ENCODE peak calls at places on chromosomes 13 and 19, in four cellular contexts. U is H1, X is A549, W is HepG2. Y is an unnamed sample.

GRCh38 chr13:39913928-39914327 is 258.5 kb downstream of the COG6 start:
- DNase-seq in U (no peak), W (no peak), X (no peak), Y (no peak)

GRCh38 chr19:15379996-15380647 is 535 bp upstream of the AKAP8 start:
- DNase-seq in X (peak), U (peak), W (peak), Y (peak)

GRCh38 chr19:29271911-29272310 is 59.0 kb upstream of the UQCRFS1 start:
- DNase-seq in U (no peak), W (no peak), X (no peak), Y (no peak)

GRCh38 chr13:79681069-79681468 is 200.1 kb downstream of the NDFIP2 start:
- DNase-seq in W (no peak), U (no peak), X (no peak), Y (no peak)

GRCh38 chr19:30780032-30780431 is 407.8 kb downstream of the ZNF536 start:
- DNase-seq in X (no peak), W (no peak), U (no peak), Y (no peak)

GRCh38 chr19:33214621-33215020 is 11.0 kb downstream of the SLC7A10 start:
- DNase-seq in W (peak), U (no peak), X (peak), Y (peak)

GRCh38 chr13:76769238-76769859 is 116.9 kb downstream of the KCTD12 start:
- DNase-seq in U (no peak), X (no peak), W (no peak), Y (no peak)

GRCh38 chr19:35963514-35963913 is 27.3 kb downstream of the LRFN3 start:
- DNase-seq in X (peak), W (peak), U (peak), Y (peak)

GRCh38 chr13:38255600-38255999 is 94.1 kb upstream of the UFM1 start:
- DNase-seq in U (no peak), X (no peak), W (no peak), Y (no peak)

GRCh38 chr19:19847781-19848180 is 17.9 kb upstream of the ZNF253 start:
- DNase-seq in W (no peak), X (no peak), U (no peak), Y (no peak)

GRCh38 chr13:91785435-91786137 is 387.2 kb downstream of the GPC5 start:
- DNase-seq in U (no peak), X (no peak), W (no peak), Y (no peak)

GRCh38 chr13:90918551-90918950 is 428.9 kb upstream of the MIR17HG start:
- DNase-seq in U (no peak), X (no peak), W (no peak), Y (no peak)

GRCh38 chr19:28737021-28737525 is 475.9 kb downstream of the UQCRFS1 start:
- DNase-seq in U (no peak), X (no peak), W (peak), Y (peak)

GRCh38 chr13:80630685-80631121 is 289.8 kb upstream of the SPRY2 start:
- DNase-seq in W (no peak), U (no peak), X (no peak), Y (no peak)

GRCh38 chr19:33418461-33418860 is 45.0 kb downstream of the CEBPG start:
- DNase-seq in U (no peak), X (no peak), W (no peak), Y (no peak)

GRCh38 chr13:111005808-111006494 is 91.1 kb upstream of the ANKRD10 start:
- DNase-seq in U (no peak), W (no peak), X (no peak), Y (no peak)

GRCh38 chr19:19213822-19214558 is 2.2 kb downstream of the NCAN start:
- DNase-seq in U (no peak), X (no peak), W (no peak), Y (no peak)

GRCh38 chr19:55210120-55210493 is 806 bp upstream of the PTPRH start:
- DNase-seq in W (peak), X (peak), U (no peak), Y (peak)

GRCh38 chr13:48078251-48078656 is 16.6 kb downstream of the MED4 start:
- DNase-seq in W (peak), U (no peak), X (peak), Y (no peak)

GRCh38 chr19:4802711-4803110 is 11.2 kb downstream of the FEM1A start:
- DNase-seq in X (no peak), U (no peak), W (no peak), Y (no peak)

GRCh38 chr13:34842466-34842865 is 99.6 kb upstream of the NBEA start:
- DNase-seq in U (no peak), X (no peak), W (no peak), Y (no peak)

GRCh38 chr13:41848435-41849255 is 112.3 kb downstream of the VWA8 start:
- DNase-seq in W (no peak), U (no peak), X (no peak), Y (no peak)

GRCh38 chr19:29001006-29001921 is 211.7 kb downstream of the UQCRFS1 start:
- DNase-seq in U (no peak), X (no peak), W (no peak), Y (no peak)

GRCh38 chr13:97948041-97948440 is 5.4 kb upstream of the IPO5 start:
- DNase-seq in U (no peak), W (no peak), X (no peak), Y (no peak)

GRCh38 chr19:55581145-55581827 is 638 bp upstream of the ZNF579 start:
- DNase-seq in X (no peak), W (peak), U (peak), Y (peak)

GRCh38 chr19:56126983-56127780 is 6.1 kb upstream of the ZNF787 start:
- DNase-seq in X (no peak), U (no peak), W (peak), Y (peak)

GRCh38 chr13:20446900-20447299 is 78.8 kb downstream of the CRYL1 start:
- DNase-seq in W (no peak), X (no peak), U (no peak), Y (no peak)

GRCh38 chr19:13404236-13404635 is 102.0 kb downstream of the CACNA1A start:
- DNase-seq in X (no peak), W (no peak), U (no peak), Y (no peak)

GRCh38 chr19:41928221-41928683 is at the start of gene ERFL:
- DNase-seq in W (no peak), U (no peak), X (no peak), Y (peak)

GRCh38 chr13:41059896-41060722 is 1.2 kb upstream of the WBP4 start:
- DNase-seq in W (peak), X (peak), U (peak), Y (peak)

GRCh38 chr19:49064768-49065611 is at the start of gene NTF4:
- DNase-seq in X (peak), U (peak), W (peak), Y (peak)

GRCh38 chr19:35005256-35005977 is 5.3 kb downstream of the GRAMD1A start:
- DNase-seq in X (no peak), U (no peak), W (peak), Y (no peak)

GRCh38 chr19:16587031-16588023 is 15.1 kb upstream of the SLC35E1 start:
- DNase-seq in W (no peak), U (no peak), X (no peak), Y (no peak)

GRCh38 chr19:43545276-43545675 is 12.3 kb downstream of the ZNF575 start:
- DNase-seq in U (no peak), X (no peak), W (no peak), Y (no peak)

GRCh38 chr13:25660996-25661395 is 289.2 kb downstream of the ATP8A2 start:
- DNase-seq in W (no peak), X (no peak), U (no peak), Y (no peak)
- TF ChIP-seq PHF8 in W (no peak), X (no peak), U (no peak), Y (no peak)

GRCh38 chr19:39046037-39046821 is 13.9 kb upstream of the FBXO27 start:
- DNase-seq in W (peak), X (no peak), U (no peak), Y (peak)
- TF ChIP-seq PHF8 in W (no peak), X (no peak), U (no peak), Y (no peak)

GRCh38 chr13:49443327-49443688 is 556 bp downstream of the CAB39L start:
- DNase-seq in X (no peak), U (no peak), W (peak), Y (no peak)
- TF ChIP-seq PHF8 in X (no peak), U (no peak), W (no peak), Y (no peak)

GRCh38 chr13:102877285-102877684 is 31.5 kb downstream of the ERCC5 start:
- DNase-seq in U (no peak), W (peak), X (no peak), Y (no peak)
- TF ChIP-seq PHF8 in U (no peak), W (no peak), X (no peak), Y (no peak)

GRCh38 chr19:1929051-1929742 is 11.8 kb upstream of the CSNK1G2 start:
- DNase-seq in U (peak), W (peak), X (peak), Y (peak)
- TF ChIP-seq PHF8 in U (no peak), W (peak), X (no peak), Y (no peak)

GRCh38 chr13:104132849-104133248 is 1066.6 kb upstream of the SLC10A2 start:
- DNase-seq in W (no peak), U (no peak), X (no peak), Y (no peak)
- TF ChIP-seq PHF8 in W (no peak), U (no peak), X (no peak), Y (no peak)

GRCh38 chr13:109778102-109778542 is 8.3 kb downstream of the IRS2 start:
- DNase-seq in U (no peak), W (no peak), X (no peak), Y (peak)

GRCh38 chr13:109779074-109779473 is 7.3 kb downstream of the IRS2 start:
- DNase-seq in U (no peak), X (no peak), W (no peak), Y (no peak)

GRCh38 chr13:109773276-109773675 is 13.1 kb downstream of the IRS2 start:
- DNase-seq in W (no peak), U (no peak), X (no peak), Y (peak)

GRCh38 chr13:109773786-109774185 is 12.6 kb downstream of the IRS2 start:
- DNase-seq in U (no peak), X (no peak), W (no peak), Y (no peak)

GRCh38 chr13:109776575-109776974 is 9.8 kb downstream of the IRS2 start:
- DNase-seq in X (no peak), W (no peak), U (no peak), Y (no peak)
- TF ChIP-seq PHF8 in X (no peak), W (no peak), U (no peak), Y (no peak)

DNA sequence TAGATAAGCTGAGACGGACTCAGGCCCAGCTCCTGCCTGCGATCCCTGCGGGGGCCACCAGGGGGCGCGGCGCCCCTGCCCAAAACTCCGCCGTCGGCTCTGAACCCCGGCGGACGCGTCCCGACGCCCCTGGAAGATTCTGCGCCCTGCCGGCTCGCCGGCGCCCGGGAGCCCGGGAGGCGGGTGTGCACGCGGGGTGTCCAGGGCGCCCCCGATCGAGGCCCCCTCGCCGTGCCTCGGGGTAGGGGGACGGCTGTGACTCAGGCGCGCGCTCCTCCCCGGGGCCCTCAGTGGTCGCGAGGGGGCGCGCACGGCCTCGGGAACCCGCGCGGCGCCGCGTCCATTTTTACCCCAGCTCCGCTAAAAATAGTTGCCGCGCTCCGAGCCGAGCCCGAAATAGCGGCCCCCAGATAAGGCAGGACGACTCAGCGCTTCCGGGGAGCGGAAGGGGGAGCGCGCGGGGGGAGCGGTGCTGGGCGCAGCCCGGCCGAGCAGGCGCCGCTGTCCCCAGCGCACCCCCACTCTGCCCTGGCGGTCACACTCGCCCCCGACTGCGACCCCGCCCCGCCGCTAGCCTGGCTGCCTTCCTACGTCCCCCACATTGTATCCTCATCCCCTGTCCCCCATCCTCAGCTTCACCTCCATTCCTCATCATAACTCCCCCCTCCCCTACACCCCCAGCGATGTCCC is 16.0 kb upstream of the ERCC1 start:
- DNase-seq in X (peak), W (no peak), U (peak), Y (peak)
- TF ChIP-seq PHF8 in X (peak), W (no peak), U (peak), Y (peak)

Y was measured in K562.